ENCODE peak calls at places on chromosome 7, in four cellular contexts. Y is upper lobe of left lung, J is DND-41, S is fibroblast of the aortic adventitia. E is an unnamed sample.

GRCh38 chr7:101159696-101160674 is 5.4 kb downstream of the VGF start:
- DNase-seq in Y (no peak), J (no peak), S (no peak), E (no peak)

GRCh38 chr7:364536-364935 is 74.6 kb downstream of the FOXL3 start:
- DNase-seq in Y (no peak), J (no peak), S (no peak), E (no peak)

GRCh38 chr7:3697472-3697871 is 396.4 kb downstream of the SDK1 start:
- DNase-seq in Y (no peak), J (no peak), S (no peak), E (no peak)

GRCh38 chr7:152459724-152460251 is 24.0 kb upstream of the KMT2C start:
- DNase-seq in Y (no peak), J (no peak), S (no peak), E (no peak)

GRCh38 chr7:130733866-130734524 is at the start of gene KLF14:
- DNase-seq in Y (peak; percentile 89), J (no peak), S (no peak), E (no peak)

GRCh38 chr7:43646603-43647313 is 63.9 kb downstream of the STK17A start:
- DNase-seq in Y (no peak), J (no peak), S (peak; percentile 51), E (no peak)

GRCh38 chr7:1531263-1531978 is 919 bp downstream of the MAFK start:
- DNase-seq in Y (peak; percentile 92), J (peak; percentile 29), S (no peak), E (no peak)

GRCh38 chr7:103154042-103154441 is 5.1 kb upstream of the NAPEPLD start:
- DNase-seq in Y (no peak), J (no peak), S (no peak), E (no peak)

GRCh38 chr7:105675873-105676484 is 94.7 kb upstream of the EFCAB10 start:
- DNase-seq in Y (no peak), J (peak; percentile 70), S (no peak), E (no peak)

GRCh38 chr7:112866424-112866823 is 76.2 kb upstream of the TMEM168 start:
- DNase-seq in Y (no peak), J (no peak), S (no peak), E (no peak)

GRCh38 chr7:147771344-147771743 is 819.2 kb upstream of the C7orf33 start:
- DNase-seq in Y (no peak), J (no peak), S (no peak), E (no peak)

GRCh38 chr7:44372560-44373417 is 47.4 kb upstream of the CAMK2B start:
- DNase-seq in Y (no peak), J (no peak), S (no peak), E (no peak)

GRCh38 chr7:152619027-152619739 is 56.8 kb downstream of the XRCC2 start:
- DNase-seq in Y (no peak), J (no peak), S (no peak), E (no peak)

GRCh38 chr7:121084748-121085336 is 96.3 kb downstream of the CPED1 start:
- DNase-seq in Y (peak; percentile 10), J (no peak), S (peak; percentile 97), E (no peak)

GRCh38 chr7:40833541-40834234 is 698.9 kb downstream of the SUGCT start:
- DNase-seq in Y (no peak), J (no peak), S (peak; percentile 63), E (no peak)

GRCh38 chr7:134458341-134458805 is 527 bp downstream of the AKR1B1 start:
- DNase-seq in Y (peak; percentile 90), J (peak; percentile 58), S (peak; percentile 48), E (no peak)

GRCh38 chr7:125149151-125149550 is 219.5 kb upstream of the POT1 start:
- DNase-seq in Y (no peak), J (no peak), S (peak; percentile 8), E (no peak)

GRCh38 chr7:97733276-97734206 is 1.7 kb downstream of the TAC1 start:
- DNase-seq in Y (peak; percentile 78), J (no peak), S (no peak), E (peak; percentile 70)

GRCh38 chr7:138864667-138865066 is 66.7 kb upstream of the ATP6V0A4 start:
- DNase-seq in Y (no peak), J (no peak), S (peak; percentile 86), E (no peak)

GRCh38 chr7:155517452-155517851 is 28.9 kb downstream of the CNPY1 start:
- DNase-seq in Y (no peak), J (no peak), S (no peak), E (no peak)

GRCh38 chr7:51315393-51316261 is 982 bp downstream of the COBL start:
- DNase-seq in Y (peak; percentile 90), J (no peak), S (no peak), E (no peak)

GRCh38 chr7:18421297-18422004 is 74.1 kb upstream of the HDAC9 start:
- DNase-seq in Y (no peak), J (no peak), S (peak; percentile 11), E (no peak)

GRCh38 chr7:156402255-156402654 is 238.3 kb upstream of the RNF32 start:
- DNase-seq in Y (no peak), J (no peak), S (no peak), E (no peak)

GRCh38 chr7:746074-747061 is 19.3 kb upstream of the PRKAR1B start:
- DNase-seq in Y (peak; percentile 54), J (no peak), S (no peak), E (no peak)

GRCh38 chr7:37251222-37251621 is 197.4 kb downstream of the ELMO1 start:
- DNase-seq in Y (no peak), J (no peak), S (no peak), E (no peak)

GRCh38 chr7:66946545-66946944 is 25.5 kb downstream of the TMEM248 start:
- DNase-seq in Y (no peak), J (no peak), S (no peak), E (no peak)

GRCh38 chr7:55193245-55193644 is 171.9 kb upstream of the LANCL2 start:
- DNase-seq in Y (no peak), J (no peak), S (no peak), E (no peak)
- TF ChIP-seq CTCF in Y (no peak), J (no peak), S (no peak), E (no peak)

GRCh38 chr7:128404826-128405344 is 4.9 kb downstream of the IMPDH1 start:
- DNase-seq in Y (no peak), J (no peak), S (no peak), E (no peak)
- TF ChIP-seq CTCF in Y (no peak), J (peak; percentile 13), S (peak; percentile 32), E (no peak)

GRCh38 chr7:158355456-158356065 is 232.1 kb downstream of the PTPRN2 start:
- DNase-seq in Y (peak; percentile 13), J (no peak), S (no peak), E (peak; percentile 49)

GRCh38 chr7:158356454-158356853 is 231.2 kb downstream of the PTPRN2 start:
- DNase-seq in Y (no peak), J (no peak), S (no peak), E (peak; percentile 42)

GRCh38 chr7:158358926-158359645 is 228.5 kb downstream of the PTPRN2 start:
- DNase-seq in Y (no peak), J (no peak), S (no peak), E (peak; percentile 24)

GRCh38 chr7:158357898-158358821 is 229.5 kb downstream of the PTPRN2 start:
- DNase-seq in Y (no peak), J (no peak), S (no peak), E (peak; percentile 61)

GRCh38 chr7:158357106-158357897 is 230.3 kb downstream of the PTPRN2 start:
- DNase-seq in Y (peak; percentile 59), J (no peak), S (no peak), E (peak; percentile 58)
- TF ChIP-seq CTCF in Y (no peak), J (no peak), S (no peak), E (no peak)

GRCh38 chr7:72187179-72187578 is 225.0 kb downstream of the CALN1 start:
- DNase-seq in Y (no peak), J (no peak), S (no peak), E (no peak)

GRCh38 chr7:72182036-72182435 is 230.1 kb downstream of the CALN1 start:
- DNase-seq in Y (no peak), J (no peak), S (no peak), E (no peak)

DNA sequence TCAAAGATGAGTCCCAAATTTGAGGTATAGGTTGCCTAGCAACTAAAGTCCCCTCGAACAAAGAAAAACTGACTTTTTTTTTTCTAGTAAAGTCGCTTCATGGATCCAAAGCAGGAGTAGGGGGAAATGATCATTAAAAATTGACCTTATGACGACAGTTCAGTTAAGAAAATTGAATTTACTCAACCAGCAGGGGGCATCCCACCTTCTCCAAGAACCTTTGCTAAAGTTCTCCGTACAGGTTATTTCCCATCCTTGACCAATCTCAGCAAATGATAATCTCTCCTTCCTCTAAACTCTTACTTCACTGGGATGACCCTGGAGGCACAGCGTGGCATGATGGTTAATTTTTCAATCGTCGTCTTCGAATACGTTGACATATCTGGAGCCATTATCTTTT is 228.3 kb downstream of the CALN1 start:
- DNase-seq in Y (no peak), J (no peak), S (no peak), E (no peak)
- TF ChIP-seq CTCF in Y (no peak), J (peak; percentile 45), S (no peak), E (peak; percentile 69)

GRCh38 chr7:30983914-30984247 is 20.1 kb downstream of the GHRHR start:
- DNase-seq in Y (no peak), J (no peak), S (no peak), E (no peak)
- TF ChIP-seq CTCF in Y (no peak), J (no peak), S (no peak), E (no peak)

GRCh38 chr7:22729180-22729579 is 2.2 kb downstream of the IL6 start:
- DNase-seq in Y (no peak), J (no peak), S (peak; percentile 50), E (no peak)

GRCh38 chr7:22733761-22734160 is 6.8 kb downstream of the IL6 start:
- DNase-seq in Y (no peak), J (no peak), S (no peak), E (no peak)

GRCh38 chr7:22731781-22732180 is 4.8 kb downstream of the IL6 start:
- DNase-seq in Y (no peak), J (no peak), S (peak; percentile 49), E (no peak)

GRCh38 chr7:22730921-22731654 is 4.1 kb downstream of the IL6 start:
- DNase-seq in Y (no peak), J (peak; percentile 16), S (peak; percentile 65), E (no peak)

GRCh38 chr7:22732556-22733126 is 5.6 kb downstream of the IL6 start:
- DNase-seq in Y (no peak), J (no peak), S (peak; percentile 71), E (no peak)
- TF ChIP-seq CTCF in Y (no peak), J (no peak), S (peak; percentile 49), E (no peak)

GRCh38 chr7:68571286-68571685 is 1027.0 kb upstream of the AUTS2 start:
- DNase-seq in Y (no peak), J (no peak), S (no peak), E (no peak)
- TF ChIP-seq CTCF in Y (no peak), J (no peak), S (no peak), E (no peak)